ENCODE peak calls at places on chromosome 9, in eight cellular contexts. K is stomach, N is upper lobe of left lung, G is sigmoid colon, W is prostate gland, L is endothelial cell of umbilical vein, U is HCT116, E is spleen. J is an unnamed sample.

GRCh38 chr9:21171351-21171750 is 4.9 kb upstream of the IFNA21 start:
- DNase-seq in K (no peak), N (no peak), G (no peak), W (no peak), L (no peak), U (no peak), E (no peak), J (no peak)

GRCh38 chr9:114037961-114038723 is 40.0 kb downstream of the AMBP start:
- DNase-seq in K (no peak), N (peak; percentile 10), G (peak; percentile 32), W (peak; percentile 2), L (no peak), U (no peak), E (peak; percentile 60), J (peak; percentile 87)

GRCh38 chr9:134933076-134933659 is 15.5 kb upstream of the FCN1 start:
- DNase-seq in K (no peak), N (no peak), G (no peak), W (no peak), L (no peak), U (no peak), E (peak; percentile 51), J (no peak)

GRCh38 chr9:97773723-97774122 is 76.6 kb upstream of the XPA start:
- DNase-seq in K (peak; percentile 47), N (no peak), G (no peak), W (no peak), L (no peak), U (no peak), E (no peak), J (no peak)

GRCh38 chr9:4927701-4928100 is 57.4 kb upstream of the JAK2 start:
- DNase-seq in K (no peak), N (no peak), G (no peak), W (no peak), L (no peak), U (no peak), E (no peak), J (no peak)

GRCh38 chr9:92350129-92350739 is 24.5 kb downstream of the CENPP start:
- DNase-seq in K (no peak), N (no peak), G (no peak), W (no peak), L (no peak), U (no peak), E (no peak), J (no peak)

GRCh38 chr9:94899464-94900221 is 173.1 kb downstream of the AOPEP start:
- DNase-seq in K (no peak), N (no peak), G (no peak), W (no peak), L (no peak), U (no peak), E (no peak), J (peak; percentile 82)

GRCh38 chr9:73810585-73811215 is 659.0 kb downstream of the ANXA1 start:
- DNase-seq in K (no peak), N (no peak), G (no peak), W (no peak), L (no peak), U (no peak), E (no peak), J (no peak)

GRCh38 chr9:113658565-113658935 is 195.0 kb downstream of the RGS3 start:
- DNase-seq in K (no peak), N (peak; percentile 17), G (peak; percentile 25), W (no peak), L (no peak), U (no peak), E (no peak), J (no peak)

GRCh38 chr9:130990362-130991226 is 18.4 kb upstream of the LAMC3 start:
- DNase-seq in K (no peak), N (no peak), G (no peak), W (no peak), L (no peak), U (no peak), E (no peak), J (no peak)

GRCh38 chr9:138051586-138052321 is 174.2 kb downstream of the CACNA1B start:
- DNase-seq in K (peak; percentile 5), N (peak; percentile 5), G (peak; percentile 41), W (no peak), L (no peak), U (no peak), E (peak; percentile 33), J (no peak)

GRCh38 chr9:12906646-12907045 is 131.8 kb downstream of the LURAP1L start:
- DNase-seq in K (no peak), N (no peak), G (no peak), W (no peak), L (no peak), U (no peak), E (no peak), J (no peak)

GRCh38 chr9:17159469-17159868 is 24.6 kb downstream of the CNTLN start:
- DNase-seq in K (no peak), N (no peak), G (no peak), W (no peak), L (no peak), U (no peak), E (no peak), J (no peak)

GRCh38 chr9:133792721-133793470 is 54.7 kb upstream of the SARDH start:
- DNase-seq in K (peak; percentile 73), N (peak; percentile 81), G (peak; percentile 88), W (peak; percentile 60), L (peak; percentile 63), U (peak; percentile 16), E (peak; percentile 91), J (no peak)

GRCh38 chr9:130106860-130107848 is 53.4 kb downstream of the GPR107 start:
- DNase-seq in K (peak; percentile 87), N (peak; percentile 80), G (peak; percentile 94), W (peak; percentile 82), L (peak; percentile 66), U (peak; percentile 45), E (peak; percentile 91), J (no peak)

GRCh38 chr9:107710988-107711387 is 221.4 kb upstream of the KLF4 start:
- DNase-seq in K (no peak), N (no peak), G (no peak), W (no peak), L (no peak), U (no peak), E (no peak), J (no peak)

GRCh38 chr9:128684325-128685021 is 4.5 kb upstream of the SET start:
- DNase-seq in K (peak; percentile 92), N (peak; percentile 96), G (peak; percentile 87), W (peak; percentile 91), L (peak; percentile 76), U (peak; percentile 86), E (peak; percentile 96), J (no peak)
- TF ChIP-seq POLR2AphosphoS5 in K (peak; percentile 88), N (peak; percentile 51), G (peak; percentile 21), W (peak; percentile 85), L (peak; percentile 82), U (peak; percentile 88), E (peak; percentile 86), J (peak; percentile 3)

DNA sequence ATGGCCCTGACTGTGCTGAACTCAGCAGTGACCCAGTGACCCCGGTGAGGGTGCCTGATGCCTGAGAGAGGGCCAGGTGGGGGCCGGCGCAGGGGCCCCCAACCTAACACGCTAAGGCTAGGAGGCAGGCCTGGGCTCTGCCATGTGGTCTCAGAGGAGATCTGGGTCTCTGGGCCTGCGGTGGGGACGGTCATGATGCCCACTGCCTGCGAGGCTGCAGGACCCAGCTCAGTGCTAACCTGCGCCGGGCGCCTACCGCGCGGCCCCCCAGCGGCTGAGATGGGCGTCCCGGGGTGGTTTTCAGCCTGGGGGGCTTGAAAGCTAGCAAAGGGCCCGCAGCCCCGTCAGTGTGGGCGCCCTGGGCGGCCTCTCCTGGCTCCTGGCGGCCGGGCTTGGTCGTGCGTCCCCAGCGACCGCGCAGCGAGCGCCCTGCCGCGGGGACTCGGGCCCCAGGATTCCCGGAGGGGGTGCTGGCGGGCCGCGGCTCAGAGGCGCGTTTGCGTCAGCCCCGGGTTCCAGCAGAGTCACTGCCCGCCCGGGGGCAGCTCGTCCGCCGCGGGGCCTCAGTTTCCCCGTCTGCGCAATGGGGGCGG is 2.5 kb downstream of the EGFL7 start:
- DNase-seq in K (no peak), N (no peak), G (no peak), W (no peak), L (peak; percentile 28), U (no peak), E (no peak), J (no peak)
- TF ChIP-seq CTCF in K (no peak), N (no peak), G (no peak), W (peak; percentile 28), L (peak; percentile 28), U (peak; percentile 20), E (no peak), J (no peak)

GRCh38 chr9:98962861-98963260 is 19.2 kb downstream of the COL15A1 start:
- DNase-seq in K (no peak), N (no peak), G (no peak), W (no peak), L (no peak), U (no peak), E (no peak), J (no peak)

GRCh38 chr9:98962181-98962560 is 18.5 kb downstream of the COL15A1 start:
- DNase-seq in K (no peak), N (no peak), G (no peak), W (no peak), L (no peak), U (no peak), E (no peak), J (no peak)

GRCh38 chr9:98961513-98962180 is 17.9 kb downstream of the COL15A1 start:
- DNase-seq in K (no peak), N (no peak), G (no peak), W (no peak), L (no peak), U (no peak), E (no peak), J (no peak)

GRCh38 chr9:98958271-98958989 is 14.7 kb downstream of the COL15A1 start:
- DNase-seq in K (no peak), N (no peak), G (no peak), W (no peak), L (no peak), U (no peak), E (no peak), J (no peak)

GRCh38 chr9:98960409-98960808 is 16.7 kb downstream of the COL15A1 start:
- DNase-seq in K (no peak), N (no peak), G (no peak), W (no peak), L (no peak), U (no peak), E (no peak), J (no peak)
- H3K4me1 ChIP-seq in K (peaks cover 30% of the 10 kb centered on the region), N (no peaks in the 10 kb centered on the region), G (peaks cover 89% of the 10 kb centered on the region), W (no peaks in the 10 kb centered on the region), L (no peaks in the 10 kb centered on the region), U (no peaks in the 10 kb centered on the region), E (no peaks in the 10 kb centered on the region), J (peaks cover 59% of the 10 kb centered on the region)

GRCh38 chr9:127545196-127546124 is 66.6 kb upstream of the STXBP1 start:
- DNase-seq in K (peak; percentile 82), N (peak; percentile 89), G (peak; percentile 88), W (peak; percentile 93), L (peak; percentile 47), U (no peak), E (no peak), J (no peak)
- TF ChIP-seq POLR2AphosphoS5 in K (peak; percentile 54), N (peak; percentile 72), G (peak; percentile 72), W (peak; percentile 84), L (no peak), U (no peak), E (no peak), J (no peak)